ENCODE peak calls at places on chromosomes 3 and 15, in four cellular contexts. X is left lung, G is Calu3, K is HFF-Myc. Y is an unnamed sample.

GRCh38 chr15:68052431-68052830 is 1.7 kb upstream of the PIAS1 start:
- DNase-seq in X (no peak), G (no peak), K (no peak), Y (no peak)

GRCh38 chr15:63035253-63035652 is 7.3 kb upstream of the TPM1 start:
- DNase-seq in X (no peak), G (no peak), K (no peak), Y (no peak)

GRCh38 chr15:69081310-69082004 is 67.0 kb downstream of the NOX5 start:
- DNase-seq in X (no peak), G (no peak), K (peak), Y (peak)

GRCh38 chr15:44710236-44711088 is 661 bp downstream of the PATL2 start:
- DNase-seq in X (peak), G (no peak), K (no peak), Y (peak)

GRCh38 chr15:95864467-95864886 is 466.0 kb upstream of the NR2F2 start:
- DNase-seq in X (no peak), G (no peak), K (no peak), Y (no peak)

GRCh38 chr15:99447497-99448371 is 118.0 kb upstream of the MEF2A start:
- DNase-seq in X (no peak), G (no peak), K (no peak), Y (peak)

GRCh38 chr3:133277813-133278212 is 122.0 kb upstream of the BFSP2 start:
- DNase-seq in X (no peak), G (no peak), K (no peak), Y (peak)

GRCh38 chr15:47975422-47975821 is 145.4 kb upstream of the SLC24A5 start:
- DNase-seq in X (no peak), G (no peak), K (no peak), Y (no peak)

GRCh38 chr15:61715082-61715481 is 345.2 kb downstream of the VPS13C start:
- DNase-seq in X (no peak), G (peak), K (no peak), Y (no peak)

GRCh38 chr3:148309390-148310035 is 388.2 kb upstream of the AGTR1 start:
- DNase-seq in X (no peak), G (peak), K (no peak), Y (peak)

GRCh38 chr15:69979783-69980182 is 117.9 kb downstream of the TLE3 start:
- DNase-seq in X (no peak), G (no peak), K (no peak), Y (no peak)

GRCh38 chr3:103295974-103296570 is 861.3 kb downstream of the ZPLD1 start:
- DNase-seq in X (no peak), G (no peak), K (no peak), Y (peak)
- TF ChIP-seq CTCF in X (peak), G (peak), K (no peak), Y (peak)

GRCh38 chr3:851098-851790 is 241.6 kb upstream of the CNTN6 start:
- DNase-seq in X (no peak), G (peak), K (no peak), Y (no peak)

GRCh38 chr3:853489-853888 is 239.3 kb upstream of the CNTN6 start:
- DNase-seq in X (no peak), G (no peak), K (no peak), Y (no peak)

DNA sequence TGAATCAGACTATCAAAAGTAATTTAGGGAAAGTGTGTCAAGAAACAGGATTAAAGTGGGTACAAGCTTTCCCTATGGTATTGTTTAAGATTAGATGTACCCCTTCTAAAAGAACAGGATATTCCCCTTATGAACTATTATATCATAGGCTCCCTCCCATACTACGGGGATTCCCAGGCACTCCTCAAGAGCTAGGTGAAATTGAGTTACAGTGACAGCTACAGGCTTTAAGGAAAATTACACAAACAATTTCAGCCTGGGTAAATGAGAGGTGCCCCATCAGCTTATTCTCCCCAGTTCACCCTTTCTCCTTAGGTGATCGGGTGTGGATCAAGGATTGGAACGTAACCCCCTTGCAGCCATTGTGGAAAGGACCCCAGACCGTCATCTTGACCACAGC is 240.8 kb upstream of the CNTN6 start:
- DNase-seq in X (no peak), G (no peak), K (no peak), Y (no peak)
- TF ChIP-seq CTCF in X (no peak), G (no peak), K (no peak), Y (no peak)

GRCh38 chr15:50501815-50502214 is 44.7 kb downstream of the USP50 start:
- DNase-seq in X (no peak), G (no peak), K (no peak), Y (no peak)
- TF ChIP-seq CTCF in X (no peak), G (no peak), K (no peak), Y (no peak)

GRCh38 chr3:119323401-119324107 is 29.4 kb downstream of the ARHGAP31 start:
- DNase-seq in X (no peak), G (peak), K (no peak), Y (peak)

GRCh38 chr3:119324899-119325298 is 30.7 kb downstream of the ARHGAP31 start:
- DNase-seq in X (no peak), G (no peak), K (no peak), Y (no peak)

GRCh38 chr3:119319311-119319710 is 25.1 kb downstream of the ARHGAP31 start:
- DNase-seq in X (no peak), G (no peak), K (no peak), Y (no peak)

GRCh38 chr3:119322021-119322522 is 27.9 kb downstream of the ARHGAP31 start:
- DNase-seq in X (no peak), G (no peak), K (no peak), Y (no peak)

GRCh38 chr3:119322523-119323400 is 28.6 kb downstream of the ARHGAP31 start:
- DNase-seq in X (peak), G (peak), K (peak), Y (peak)
- TF ChIP-seq CTCF in X (no peak), G (no peak), K (no peak), Y (peak)

GRCh38 chr3:102722317-102722716 is 287.5 kb downstream of the ZPLD1 start:
- DNase-seq in X (no peak), G (no peak), K (no peak), Y (no peak)
- TF ChIP-seq CTCF in X (no peak), G (no peak), K (no peak), Y (no peak)